ENCODE peak calls at places on chromosomes 11 and 22, in eight cellular contexts. G is activated CD8-positive, alpha-beta memory T cell treated with anti-CD3 and anti-CD28 coated beads for 24 hours; S is stimulated activated CD4-positive, alpha-beta T cell treated with anti-CD3 and anti-CD28 coated beads, Interleukin-12 subunit alpha, Interleukin-12 subunit beta, amount 100 ng/mL, for 24 hours; U is A549; N is astrocyte of the spinal cord; M is left cardiac atrium; O is pulmonary artery endothelial cell; R is activated CD4-positive, CD25-positive, alpha-beta regulatory T cell. J is an unnamed sample.

GRCh38 chr22:49322231-49322630 is 505.4 kb downstream of the BRD1 start:
- DNase-seq in G (peak; percentile 30), S (no peak), U (no peak), N (no peak), M (no peak), O (no peak), R (no peak), J (peak; percentile 63)

GRCh38 chr11:40924915-40925314 is 534.5 kb downstream of the LRRC4C start:
- DNase-seq in G (no peak), S (no peak), U (no peak), N (no peak), M (no peak), O (no peak), R (no peak), J (no peak)

GRCh38 chr11:5703741-5704536 is 14.3 kb downstream of the TRIM22 start:
- DNase-seq in G (no peak), S (no peak), U (no peak), N (no peak), M (no peak), O (no peak), R (no peak), J (no peak)

GRCh38 chr11:18804621-18805020 is 13.0 kb upstream of the PTPN5 start:
- DNase-seq in G (no peak), S (no peak), U (no peak), N (no peak), M (no peak), O (no peak), R (no peak), J (no peak)

GRCh38 chr11:19094859-19095258 is 22.1 kb upstream of the ZDHHC13 start:
- DNase-seq in G (no peak), S (no peak), U (no peak), N (no peak), M (no peak), O (no peak), R (no peak), J (no peak)

GRCh38 chr11:122779047-122779629 is 59.2 kb upstream of the CRTAM start:
- DNase-seq in G (no peak), S (no peak), U (no peak), N (no peak), M (no peak), O (no peak), R (no peak), J (no peak)

GRCh38 chr11:121265586-121265985 is 27.0 kb upstream of the SC5D start:
- DNase-seq in G (no peak), S (no peak), U (no peak), N (no peak), M (no peak), O (no peak), R (no peak), J (no peak)

GRCh38 chr22:43345761-43346261 is 2.6 kb upstream of the SCUBE1 start:
- DNase-seq in G (no peak), S (no peak), U (peak; percentile 12), N (no peak), M (no peak), O (no peak), R (no peak), J (no peak)

GRCh38 chr11:116215471-116216113 is 557.2 kb downstream of the BUD13 start:
- DNase-seq in G (no peak), S (no peak), U (peak; percentile 6), N (no peak), M (no peak), O (no peak), R (no peak), J (no peak)

GRCh38 chr11:123238297-123238696 is 43.2 kb upstream of the CLMP start:
- DNase-seq in G (no peak), S (no peak), U (no peak), N (peak; percentile 33), M (peak; percentile 69), O (no peak), R (no peak), J (peak; percentile 93)

GRCh38 chr11:26144309-26144690 is 187.6 kb upstream of the ANO3 start:
- DNase-seq in G (no peak), S (no peak), U (no peak), N (no peak), M (no peak), O (no peak), R (no peak), J (no peak)

GRCh38 chr11:28675183-28675582 is 567.0 kb downstream of the METTL15 start:
- DNase-seq in G (no peak), S (no peak), U (no peak), N (no peak), M (no peak), O (no peak), R (no peak), J (no peak)

GRCh38 chr11:67645521-67646457 is 4.7 kb downstream of the ACY3 start:
- DNase-seq in G (no peak), S (no peak), U (no peak), N (no peak), M (peak; percentile 11), O (no peak), R (no peak), J (peak; percentile 68)

GRCh38 chr11:127225619-127226018 is 225.0 kb upstream of the KIRREL3 start:
- DNase-seq in G (no peak), S (no peak), U (no peak), N (no peak), M (no peak), O (no peak), R (no peak), J (no peak)

GRCh38 chr22:39725351-39726035 is 154.9 kb downstream of the CACNA1I start:
- DNase-seq in G (no peak), S (no peak), U (no peak), N (no peak), M (no peak), O (no peak), R (no peak), J (peak; percentile 58)

GRCh38 chr11:11468919-11469318 is 115.9 kb upstream of the CSNK2A3 start:
- DNase-seq in G (no peak), S (no peak), U (no peak), N (peak; percentile 11), M (peak; percentile 28), O (no peak), R (no peak), J (no peak)

GRCh38 chr11:99952816-99953215 is 734.3 kb upstream of the ARHGAP42 start:
- DNase-seq in G (no peak), S (no peak), U (peak; percentile 16), N (peak; percentile 55), M (no peak), O (no peak), R (no peak), J (no peak)

GRCh38 chr11:107591098-107591445 is at the start of gene ELMOD1:
- DNase-seq in G (no peak), S (peak; percentile 30), U (peak; percentile 12), N (peak; percentile 3), M (peak; percentile 60), O (no peak), R (no peak), J (no peak)

GRCh38 chr22:40258463-40259046 is 80.8 kb downstream of the TNRC6B start:
- DNase-seq in G (no peak), S (no peak), U (peak; percentile 25), N (peak; percentile 41), M (no peak), O (no peak), R (no peak), J (no peak)

GRCh38 chr11:133934599-133935550 is 21.9 kb downstream of the IGSF9B start:
- DNase-seq in G (no peak), S (no peak), U (peak; percentile 43), N (no peak), M (peak; percentile 86), O (no peak), R (no peak), J (no peak)

GRCh38 chr11:67306769-67307544 is 3.6 kb downstream of the SSH3 start:
- DNase-seq in G (no peak), S (no peak), U (no peak), N (no peak), M (no peak), O (no peak), R (no peak), J (no peak)

GRCh38 chr11:3123316-3123715 is 41.8 kb downstream of the OSBPL5 start:
- DNase-seq in G (no peak), S (no peak), U (no peak), N (no peak), M (peak; percentile 84), O (no peak), R (no peak), J (peak; percentile 97)

GRCh38 chr11:118893662-118894061 is 10.0 kb downstream of the CXCR5 start:
- DNase-seq in G (no peak), S (no peak), U (no peak), N (no peak), M (no peak), O (no peak), R (no peak), J (no peak)

GRCh38 chr11:47532597-47533213 is 20.2 kb downstream of the CELF1 start:
- DNase-seq in G (no peak), S (no peak), U (no peak), N (no peak), M (no peak), O (no peak), R (no peak), J (no peak)

GRCh38 chr22:49352361-49353169 is 475.1 kb downstream of the BRD1 start:
- DNase-seq in G (peak; percentile 38), S (no peak), U (no peak), N (no peak), M (no peak), O (no peak), R (no peak), J (peak; percentile 74)

GRCh38 chr11:46363031-46363407 is 15.8 kb downstream of the DGKZ start:
- DNase-seq in G (no peak), S (no peak), U (peak; percentile 40), N (peak; percentile 74), M (peak; percentile 82), O (peak; percentile 68), R (no peak), J (peak; percentile 68)

GRCh38 chr22:36184433-36185035 is 17.1 kb downstream of the APOL4 start:
- DNase-seq in G (peak; percentile 43), S (no peak), U (no peak), N (peak; percentile 18), M (peak; percentile 70), O (no peak), R (no peak), J (no peak)

GRCh38 chr22:36125994-36126531 is 34.5 kb downstream of the APOL3 start:
- DNase-seq in G (no peak), S (no peak), U (no peak), N (no peak), M (no peak), O (no peak), R (no peak), J (no peak)

J was measured in lower leg skin.